ENCODE peak calls at places on chromosomes 12 and 14, in four cellular contexts. F is IMR-90, J is ovary, P is body of pancreas. T is an unnamed sample.

GRCh38 chr12:3275171-3276041 is 198.2 kb downstream of the TSPAN9 start:
- DNase-seq in F (peak; percentile 66), J (peak; percentile 71), P (peak; percentile 75), T (peak; percentile 86)

GRCh38 chr14:68199465-68200145 is 380.0 kb downstream of the RAD51B start:
- DNase-seq in F (no peak), J (peak; percentile 51), P (peak; percentile 59), T (no peak)

GRCh38 chr12:114313910-114314309 is 92.0 kb downstream of the TBX5 start:
- DNase-seq in F (no peak), J (no peak), P (no peak), T (no peak)

GRCh38 chr12:19148860-19149259 is 19.3 kb downstream of the PLEKHA5 start:
- DNase-seq in F (no peak), J (no peak), P (no peak), T (no peak)

GRCh38 chr12:78191611-78192010 is 360.9 kb downstream of the NAV3 start:
- DNase-seq in F (peak; percentile 47), J (no peak), P (no peak), T (no peak)

GRCh38 chr12:1509703-1510395 is 84.5 kb downstream of the FBXL14 start:
- DNase-seq in F (no peak), J (no peak), P (no peak), T (no peak)

GRCh38 chr12:11765817-11766794 is 116.6 kb downstream of the ETV6 start:
- DNase-seq in F (peak; percentile 70), J (no peak), P (no peak), T (no peak)

GRCh38 chr12:122124370-122124769 is 45.8 kb downstream of the MLXIP start:
- DNase-seq in F (no peak), J (no peak), P (no peak), T (no peak)

GRCh38 chr12:6919588-6919987 is 5.2 kb downstream of the ENO2 start:
- DNase-seq in F (no peak), J (no peak), P (no peak), T (no peak)

GRCh38 chr14:64845878-64846277 is 33.8 kb downstream of the SPTB start:
- DNase-seq in F (peak; percentile 64), J (no peak), P (no peak), T (no peak)

GRCh38 chr14:75315143-75315542 is 36.5 kb downstream of the FOS start:
- DNase-seq in F (peak; percentile 52), J (no peak), P (peak; percentile 65), T (no peak)

GRCh38 chr14:102319351-102320032 is at the start of gene ZNF839:
- DNase-seq in F (peak; percentile 86), J (peak; percentile 92), P (peak; percentile 95), T (peak; percentile 89)
- TF ChIP-seq POLR2A in F (no peak), J (peak; percentile 72), P (no peak), T (peak; percentile 65)

GRCh38 chr12:67892289-67892688 is 97.0 kb upstream of the IFNG-AS1 start:
- DNase-seq in F (no peak), J (no peak), P (no peak), T (no peak)

GRCh38 chr12:67889935-67890334 is 99.3 kb upstream of the IFNG-AS1 start:
- DNase-seq in F (no peak), J (no peak), P (no peak), T (no peak)

GRCh38 chr12:67893003-67893402 is 96.2 kb upstream of the IFNG-AS1 start:
- DNase-seq in F (no peak), J (no peak), P (no peak), T (no peak)

GRCh38 chr12:67891566-67891965 is 97.7 kb upstream of the IFNG-AS1 start:
- DNase-seq in F (no peak), J (no peak), P (no peak), T (no peak)

GRCh38 chr12:67890726-67891125 is 98.5 kb upstream of the IFNG-AS1 start:
- DNase-seq in F (no peak), J (no peak), P (no peak), T (no peak)
- H3K4me3 ChIP-seq in F (no peak overlapping the region), J (no peak overlapping the region), P (no peak overlapping the region), T (no peak overlapping the region)

GRCh38 chr14:69712637-69713088 is 54.3 kb upstream of the SRSF5 start:
- DNase-seq in F (no peak), J (no peak), P (peak; percentile 69), T (peak; percentile 44)
- H3K4me1 ChIP-seq in F (peaks cover 27% of the 10 kb centered on the region), J (peaks cover 15% of the 10 kb centered on the region), P (peaks cover 42% of the 10 kb centered on the region), T (peaks cover 42% of the 10 kb centered on the region)

DNA sequence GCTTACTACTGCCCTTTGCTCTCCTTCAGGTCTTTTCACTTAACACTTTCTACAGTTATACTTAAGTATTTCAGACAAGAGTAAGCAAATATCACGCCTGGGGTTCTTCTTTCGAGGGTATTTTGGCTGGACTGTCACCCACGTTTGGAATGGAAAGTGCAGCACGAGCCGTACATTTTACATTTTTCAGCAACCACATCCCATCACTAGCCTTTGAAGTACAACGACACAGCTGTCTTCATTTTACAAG is 349 bp upstream of the FAM177A1 start:
- DNase-seq in F (no peak), J (no peak), P (no peak), T (no peak)
- TF ChIP-seq POLR2A in F (no peak), J (no peak), P (no peak), T (no peak)

GRCh38 chr14:70670992-70671651 is 29.4 kb downstream of the TTC9 start:
- DNase-seq in F (no peak), J (no peak), P (no peak), T (no peak)
- H3K4me3 ChIP-seq in F (no peak overlapping the region), J (no peak overlapping the region), P (no peak overlapping the region), T (no peak overlapping the region)

DNA sequence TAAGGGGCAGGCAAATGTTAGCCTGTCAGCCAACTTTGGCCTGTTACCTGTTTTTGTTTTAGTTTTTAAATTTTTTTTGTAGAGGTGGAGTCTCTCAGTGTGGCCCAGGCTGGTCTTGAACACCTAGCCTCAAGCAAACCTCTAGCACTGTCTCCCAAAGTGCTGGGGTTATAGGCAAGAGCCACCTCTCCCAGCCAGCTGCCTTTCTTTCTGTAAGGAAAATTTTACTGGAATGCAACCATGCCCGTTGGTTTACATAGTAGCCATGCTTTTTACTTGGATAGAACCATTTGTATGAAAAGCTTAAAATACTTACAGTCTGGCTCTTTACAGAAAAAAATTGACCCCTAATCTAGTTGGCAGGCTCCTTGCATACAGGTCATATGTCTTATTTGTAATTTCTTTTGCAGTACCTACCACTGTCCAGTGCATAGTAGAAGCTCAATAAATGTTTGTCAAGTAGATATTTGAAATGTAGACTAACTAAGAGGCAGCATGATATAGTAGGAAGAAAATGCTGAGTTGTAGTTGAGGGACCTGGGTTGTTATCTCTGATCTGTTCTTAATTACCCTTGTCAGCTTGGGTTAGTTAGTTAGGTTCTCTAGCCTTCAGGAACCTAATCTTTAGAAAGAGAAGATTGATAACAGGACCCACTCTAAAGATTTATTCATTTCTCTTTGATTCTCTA is 4.7 kb downstream of the MDM2 start:
- DNase-seq in F (no peak), J (no peak), P (no peak), T (no peak)
- H3K4me1 ChIP-seq in F (peaks cover 2% of the 10 kb centered on the region), J (peaks cover 3% of the 10 kb centered on the region), P (peaks cover 44% of the 10 kb centered on the region), T (peaks cover 9% of the 10 kb centered on the region)

T was measured in tibial nerve.